ENCODE peak calls at places on chromosome 1, in ten cellular contexts. Y is adrenal gland, I is right lobe of liver, D is tibial nerve, B is uterus, W is body of pancreas, R is lower leg skin, P is H1, H is ovary, X is testis. Z is an unnamed sample.
A peak's percentile ranks its signal among the peaks of the same experiment; 100 is the strongest.

GRCh38 chr1:119787776-119788175 is 19.1 kb upstream of the HMGCS2 start:
- DNase-seq in P (peak; percentile 3), X (no peak), B (no peak), D (no peak), Y (no peak), W (no peak), R (no peak), I (no peak), H (no peak), Z (no peak)

GRCh38 chr1:153598309-153599172 is 14.4 kb downstream of the S100A16 start:
- DNase-seq in Y (no peak), W (no peak), H (no peak), I (no peak), D (no peak), X (no peak), R (no peak), B (no peak), P (peak; percentile 63), Z (no peak)

GRCh38 chr1:29264773-29265389 is 28.6 kb downstream of the PTPRU start:
- DNase-seq in D (no peak), B (no peak), X (no peak), P (no peak), Y (no peak), W (no peak), I (no peak), R (no peak), H (no peak), Z (no peak)

GRCh38 chr1:213983589-213984386 is 4.0 kb upstream of the PROX1 start:
- DNase-seq in X (no peak), Y (no peak), B (no peak), H (no peak), R (no peak), I (peak; percentile 67), W (no peak), P (no peak), D (no peak), Z (no peak)

GRCh38 chr1:171740356-171740863 is 1.5 kb downstream of the VAMP4 start:
- DNase-seq in D (no peak), P (no peak), H (no peak), W (no peak), I (no peak), X (no peak), R (no peak), Y (no peak), B (no peak), Z (no peak)

GRCh38 chr1:199727682-199728081 is 299.8 kb upstream of the NR5A2 start:
- DNase-seq in H (no peak), R (no peak), X (no peak), D (no peak), B (no peak), Y (no peak), W (no peak), P (no peak), I (no peak), Z (no peak)

GRCh38 chr1:107058245-107059032 is 2.0 kb downstream of the PRMT6 start:
- DNase-seq in D (no peak), P (no peak), H (no peak), B (no peak), X (no peak), R (no peak), W (no peak), I (no peak), Y (no peak), Z (peak; percentile 15)

GRCh38 chr1:180964609-180965008 is 51.9 kb downstream of the KIAA1614 start:
- DNase-seq in X (no peak), B (no peak), I (no peak), D (no peak), H (no peak), R (peak; percentile 78), P (no peak), W (no peak), Y (no peak), Z (no peak)

GRCh38 chr1:180636138-180636537 is 4.3 kb downstream of the XPR1 start:
- DNase-seq in X (no peak), Y (no peak), H (no peak), D (no peak), I (no peak), W (peak; percentile 51), P (no peak), B (no peak), R (no peak), Z (peak; percentile 23)

GRCh38 chr1:43962324-43962723 is 7.5 kb upstream of the DPH2 start:
- DNase-seq in X (no peak), Y (no peak), W (no peak), R (no peak), H (no peak), D (no peak), I (no peak), B (no peak), P (no peak), Z (no peak)

GRCh38 chr1:101237229-101237837 is 514 bp downstream of the S1PR1 start:
- DNase-seq in Y (no peak), X (peak; percentile 19), H (no peak), W (peak; percentile 38), D (no peak), P (no peak), B (peak; percentile 53), R (no peak), I (peak; percentile 48), Z (peak; percentile 16)

GRCh38 chr1:51624851-51625250 is 8.0 kb downstream of the OSBPL9 start:
- DNase-seq in I (no peak), B (no peak), X (no peak), Y (no peak), R (no peak), H (no peak), D (no peak), W (no peak), P (no peak), Z (no peak)

GRCh38 chr1:3069491-3070303 is 694 bp downstream of the PRDM16 start:
- DNase-seq in I (no peak), P (peak; percentile 67), X (peak; percentile 69), R (no peak), Y (peak; percentile 34), W (peak; percentile 74), D (no peak), H (peak; percentile 80), B (no peak), Z (no peak)

DNA sequence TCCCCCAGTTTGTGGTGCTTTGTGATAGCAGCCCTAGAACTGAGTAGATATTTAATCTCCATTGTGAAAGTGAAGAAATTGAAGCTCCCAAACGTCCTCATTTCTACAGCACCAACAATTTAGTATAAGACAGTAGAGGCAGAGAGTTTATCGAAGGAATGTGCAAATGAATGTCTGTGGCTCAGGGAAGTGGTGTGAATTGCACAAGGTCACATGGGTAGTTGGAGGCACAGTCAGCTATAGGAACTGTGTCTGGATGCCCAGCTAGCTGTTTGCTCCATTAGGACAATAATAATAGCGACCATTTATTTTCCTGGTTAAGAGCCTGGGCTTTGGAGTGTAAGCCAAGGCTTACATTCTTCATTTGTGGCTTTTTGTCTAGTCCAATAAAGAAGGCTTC is 144.4 kb upstream of the USP24 start:
- DNase-seq in R (no peak), X (no peak), D (no peak), W (no peak), H (no peak), P (no peak), B (no peak), I (no peak), Y (no peak), Z (no peak)
- TF ChIP-seq POLR2A in R (no peak), X (no peak), D (no peak), W (no peak), H (no peak), P (no peak), B (no peak), I (no peak), Y (no peak), Z (no peak)

GRCh38 chr1:33097137-33097611 is 16.2 kb downstream of the AZIN2 start:
- DNase-seq in Y (no peak), B (no peak), R (peak; percentile 53), P (peak; percentile 23), D (no peak), H (no peak), X (no peak), I (peak; percentile 9), W (no peak), Z (peak; percentile 48)
- TF ChIP-seq POLR2A in Y (no peak), B (no peak), R (no peak), P (no peak), D (no peak), H (no peak), X (no peak), I (no peak), W (no peak), Z (no peak)

DNA sequence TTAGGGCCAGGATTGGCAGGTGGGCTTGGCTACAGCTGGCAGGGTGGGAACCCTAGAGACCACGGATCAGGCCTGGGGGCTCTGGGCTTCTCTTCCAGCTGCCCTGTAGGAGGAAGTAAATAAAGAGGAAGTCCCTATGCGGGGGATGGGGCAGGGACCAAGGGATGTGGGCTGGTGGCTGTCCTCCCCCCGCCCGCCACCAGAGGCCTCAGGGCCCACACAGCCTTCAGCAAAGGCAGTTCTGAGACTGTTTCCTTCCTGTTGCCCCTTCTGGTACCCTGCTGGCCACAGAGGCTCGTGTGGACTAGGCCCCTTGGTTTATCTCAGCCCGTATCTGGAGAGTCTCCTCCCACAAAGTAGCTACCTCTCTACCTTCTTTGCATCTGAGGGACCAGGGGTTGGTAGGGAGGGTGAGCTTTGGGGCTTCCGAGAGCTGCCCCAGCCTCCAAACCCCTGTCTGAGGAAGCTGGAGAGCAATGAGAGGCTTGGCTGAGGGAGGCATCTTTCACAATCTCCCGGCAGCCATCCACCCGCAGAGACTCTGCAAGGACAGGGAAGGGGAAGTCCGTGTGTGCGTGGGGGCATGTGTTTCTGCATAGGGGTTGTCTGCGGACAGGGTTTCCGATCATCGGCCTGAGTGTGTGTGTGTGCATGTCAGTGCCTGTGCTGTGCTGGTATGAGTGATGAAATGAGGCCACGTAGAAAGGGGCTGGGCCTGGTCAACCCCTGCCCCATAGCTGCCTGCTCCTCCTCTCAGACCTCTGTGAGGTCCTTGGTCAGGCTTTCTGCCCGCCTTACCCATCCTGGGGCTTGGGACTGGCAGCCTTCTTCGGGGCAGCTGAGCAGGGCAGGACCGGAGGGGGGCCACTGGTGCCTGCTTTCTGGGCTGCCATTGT is 12.5 kb downstream of the RPS6KA1 start:
- DNase-seq in H (peak; percentile 66), I (peak; percentile 77), B (peak; percentile 47), X (peak; percentile 73), R (peak; percentile 93), Y (peak; percentile 76), P (peak; percentile 78), D (peak; percentile 29), W (peak; percentile 90), Z (peak; percentile 74)
- TF ChIP-seq POLR2A in H (no peak), I (no peak), B (no peak), X (no peak), R (no peak), Y (peak; percentile 35), P (no peak), D (no peak), W (peak; percentile 61), Z (peak; percentile 22)

DNA sequence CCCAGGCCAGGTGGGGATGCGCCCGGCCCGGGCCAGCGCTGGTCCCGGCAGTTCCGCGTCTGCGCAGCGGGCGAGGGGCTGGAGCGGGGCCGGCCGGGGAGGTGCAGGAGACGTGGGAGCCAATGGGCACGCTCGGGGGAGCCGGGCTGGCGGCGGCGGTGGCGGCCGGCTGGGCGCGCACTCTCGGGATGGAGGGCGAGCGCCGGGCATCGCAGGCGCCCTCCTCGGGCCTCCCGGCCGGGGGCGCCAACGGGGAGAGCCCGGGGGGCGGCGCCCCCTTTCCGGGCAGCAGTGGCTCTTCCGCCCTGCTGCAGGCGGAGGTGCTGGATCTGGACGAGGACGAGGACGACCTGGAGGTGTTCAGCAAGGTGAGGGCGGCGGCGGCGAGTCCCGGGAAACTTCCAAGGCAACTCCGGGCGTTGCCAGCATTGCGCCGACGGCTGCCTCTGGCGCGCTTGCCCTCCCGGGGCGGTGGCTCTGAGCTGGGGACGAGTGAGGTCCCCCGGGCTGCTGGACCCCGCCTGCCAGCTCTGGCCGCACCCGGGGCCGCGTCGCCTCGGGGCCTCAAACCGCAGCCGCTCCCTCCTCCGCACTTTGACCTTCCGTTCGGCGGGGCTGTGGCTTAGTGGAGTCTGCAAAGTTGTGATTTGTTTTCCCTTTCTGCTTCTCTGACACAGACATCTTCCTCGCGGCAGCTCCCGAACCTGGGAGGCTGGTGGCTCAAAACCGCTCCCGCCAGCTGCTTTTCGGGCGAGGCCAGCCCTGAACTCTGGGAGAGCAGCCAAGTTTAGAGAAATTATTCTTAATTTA is at the start of gene SNX7:
- DNase-seq in X (peak; percentile 84), W (peak; percentile 86), Y (peak; percentile 89), D (peak; percentile 61), P (peak; percentile 87), B (peak; percentile 76), I (peak; percentile 90), H (peak; percentile 90), R (peak; percentile 96), Z (no peak)
- TF ChIP-seq POLR2A in X (no peak), W (peak; percentile 50), Y (peak; percentile 54), D (peak; percentile 44), P (no peak), B (peak; percentile 56), I (peak; percentile 75), H (no peak), R (no peak), Z (no peak)

Z was measured in erythroblast.